ENCODE peak calls at places on chromosomes 16 and 17, in four cellular contexts. K is iPS-NIHi11, X is pancreas, S is lung. I is an unnamed sample.

GRCh38 chr16:3739636-3740035 is 22.3 kb upstream of the TRAP1 start:
- DNase-seq in K (no peak), X (peak), S (no peak), I (no peak)

GRCh38 chr16:5615868-5616642 is 518.5 kb upstream of the EEF2KMT start:
- DNase-seq in K (peak), X (peak), S (peak), I (peak)

GRCh38 chr16:54493076-54493475 is 206.5 kb upstream of the IRX3 start:
- DNase-seq in K (no peak), X (no peak), S (no peak), I (no peak)

GRCh38 chr17:76736349-76737081 is 616 bp downstream of the SRSF2 start:
- DNase-seq in K (peak), X (peak), S (peak), I (peak)

GRCh38 chr17:50297407-50297865 is 23.2 kb downstream of the TMEM92 start:
- DNase-seq in K (peak), X (peak), S (peak), I (peak)

GRCh38 chr17:20264996-20265395 is 202.3 kb downstream of the LGALS9B start:
- DNase-seq in K (no peak), X (no peak), S (no peak), I (no peak)

GRCh38 chr17:859461-860195 is 77.5 kb downstream of the MRM3 start:
- DNase-seq in K (no peak), X (no peak), S (no peak), I (no peak)

GRCh38 chr17:67360880-67361279 is 5.5 kb downstream of the PSMD12 start:
- DNase-seq in K (no peak), X (no peak), S (no peak), I (no peak)